ENCODE peak calls at places on chromosomes 2 and 18, in seven cellular contexts. D is OCI-LY7, Z is GM06990, J is fibroblast of lung, S is left ventricle myocardium inferior, O is K562, U is astrocyte. L is an unnamed sample.

GRCh38 chr2:8110716-8111115 is 571.1 kb upstream of the ID2 start:
- DNase-seq in U (no peak), D (no peak), O (no peak), J (no peak), S (no peak), Z (no peak), L (no peak)

GRCh38 chr2:70477473-70477872 is 76.2 kb downstream of the TGFA start:
- DNase-seq in J (no peak), D (no peak), S (no peak), O (no peak), U (no peak), Z (no peak), L (no peak)

GRCh38 chr2:209648714-209649113 is 122.9 kb upstream of the UNC80 start:
- DNase-seq in J (peak; percentile 26), S (no peak), U (peak; percentile 59), O (no peak), Z (no peak), D (no peak), L (peak; percentile 70)

GRCh38 chr2:133680399-133681044 is 112.3 kb upstream of the NCKAP5 start:
- DNase-seq in U (no peak), Z (no peak), J (no peak), O (no peak), S (no peak), D (no peak), L (no peak)

GRCh38 chr2:196291873-196292800 is 120.8 kb upstream of the STK17B start:
- DNase-seq in D (no peak), O (no peak), U (peak; percentile 85), Z (no peak), J (no peak), S (no peak), L (no peak)

GRCh38 chr2:190941571-190941970 is 61.0 kb downstream of the GLS start:
- DNase-seq in J (no peak), U (no peak), S (no peak), D (no peak), Z (no peak), O (no peak), L (no peak)

GRCh38 chr2:132760971-132761370 is 91.0 kb upstream of the LYPD1 start:
- DNase-seq in O (no peak), J (no peak), D (no peak), Z (no peak), U (no peak), S (no peak), L (no peak)

GRCh38 chr2:111239107-111239506 is 118.4 kb downstream of the BCL2L11 start:
- DNase-seq in J (no peak), D (no peak), Z (no peak), U (no peak), S (no peak), O (no peak), L (no peak)

GRCh38 chr2:96495983-96496382 is 9.2 kb downstream of the NEURL3 start:
- DNase-seq in J (no peak), S (no peak), U (no peak), O (no peak), Z (no peak), D (no peak), L (no peak)

GRCh38 chr18:2948038-2948437 is 64.9 kb downstream of the LPIN2 start:
- DNase-seq in Z (no peak), J (peak; percentile 72), U (peak; percentile 33), D (no peak), S (no peak), O (peak; percentile 33), L (no peak)

GRCh38 chr2:217756375-217757107 is 246.3 kb downstream of the TNS1 start:
- DNase-seq in S (peak; percentile 63), U (peak; percentile 32), D (peak; percentile 34), J (peak; percentile 54), Z (peak; percentile 45), O (peak; percentile 73), L (no peak)

GRCh38 chr2:69253893-69254292 is 133.1 kb downstream of the GFPT1 start:
- DNase-seq in O (no peak), Z (no peak), D (no peak), J (peak; percentile 97), U (peak; percentile 99), S (no peak), L (peak; percentile 84)

GRCh38 chr2:230974096-230974913 is 21.6 kb upstream of the SPATA3 start:
- DNase-seq in D (no peak), Z (peak; percentile 83), O (no peak), U (peak; percentile 92), S (no peak), J (peak; percentile 52), L (no peak)

GRCh38 chr2:109242654-109243331 is 113.8 kb downstream of the SH3RF3 start:
- DNase-seq in U (peak; percentile 91), J (peak; percentile 97), D (no peak), Z (no peak), S (peak; percentile 57), O (no peak), L (peak; percentile 74)

GRCh38 chr18:75210274-75211001 is at the start of gene TSHZ1:
- DNase-seq in S (no peak), Z (peak; percentile 72), O (peak; percentile 20), U (peak; percentile 83), J (peak; percentile 92), D (peak; percentile 76), L (peak; percentile 76)

GRCh38 chr2:233857511-233858118 is 3.3 kb upstream of the HJURP start:
- DNase-seq in S (no peak), D (peak; percentile 37), Z (no peak), O (peak; percentile 52), J (no peak), U (no peak), L (no peak)

GRCh38 chr18:3775996-3776395 is 326.0 kb downstream of the TGIF1 start:
- DNase-seq in O (no peak), Z (no peak), U (no peak), S (no peak), D (no peak), J (no peak), L (no peak)

GRCh38 chr2:45748239-45748638 is 96.8 kb downstream of the PRKCE start:
- DNase-seq in O (no peak), S (no peak), U (peak; percentile 13), J (no peak), D (no peak), Z (no peak), L (peak; percentile 95)

GRCh38 chr2:34126279-34126678 is 527.2 kb upstream of the FAM98A start:
- DNase-seq in O (no peak), S (no peak), J (no peak), Z (no peak), U (no peak), D (no peak), L (no peak)

GRCh38 chr2:122105885-122106221 is 350.4 kb downstream of the TSN start:
- DNase-seq in U (peak; percentile 27), S (no peak), D (no peak), O (no peak), J (no peak), Z (no peak), L (no peak)

GRCh38 chr18:69648486-69648885 is 247.8 kb downstream of the DOK6 start:
- DNase-seq in D (no peak), Z (no peak), S (no peak), O (no peak), J (no peak), U (no peak), L (no peak)

GRCh38 chr2:140893685-140894084 is 1237.1 kb downstream of the LRP1B start:
- DNase-seq in J (peak; percentile 89), Z (no peak), O (no peak), S (no peak), D (no peak), U (peak; percentile 63), L (peak; percentile 13)

GRCh38 chr2:202115385-202116060 is 42.5 kb downstream of the KIAA2012 start:
- DNase-seq in U (peak; percentile 73), S (no peak), Z (no peak), D (no peak), J (peak; percentile 82), O (no peak), L (peak; percentile 84)

GRCh38 chr2:174729797-174730529 is 34.3 kb downstream of the CHRNA1 start:
- DNase-seq in U (no peak), S (no peak), J (no peak), D (no peak), Z (no peak), O (no peak), L (no peak)

DNA sequence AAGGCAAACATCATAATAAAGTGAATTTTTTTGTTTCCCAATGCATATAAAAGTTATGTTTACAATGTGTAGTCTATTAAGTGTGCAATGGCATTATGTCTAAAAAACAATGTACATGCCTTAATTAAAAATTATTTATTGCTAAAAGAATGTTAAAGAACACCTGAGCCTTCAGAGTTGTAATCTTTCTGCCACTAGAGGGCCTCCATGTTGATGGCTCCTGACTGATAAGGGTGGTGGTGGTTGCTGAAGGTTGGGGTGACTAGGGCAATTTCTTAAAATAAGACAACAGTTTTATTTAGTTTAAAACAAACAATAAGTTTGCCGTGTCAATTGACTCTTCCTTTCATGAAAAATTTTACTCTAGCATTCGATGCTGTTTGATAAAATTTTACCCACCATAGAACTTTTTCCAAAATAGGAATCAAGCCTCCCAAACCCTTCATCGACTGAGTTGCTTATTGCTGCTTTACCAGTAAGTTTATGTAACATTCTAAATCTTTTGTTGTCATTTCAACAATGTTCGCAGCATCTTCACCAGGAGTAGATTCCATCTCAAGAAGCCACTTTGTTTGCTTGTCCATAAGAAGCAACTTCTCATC is 32.3 kb downstream of the MAP3K2 start:
- DNase-seq in U (no peak), D (peak; percentile 42), S (no peak), O (peak; percentile 45), J (peak; percentile 21), Z (no peak), L (no peak)
- TF ChIP-seq CTCF in U (peak; percentile 56), D (peak; percentile 94), S (peak; percentile 58), O (peak; percentile 78), J (peak; percentile 60), Z (peak; percentile 83), L (peak; percentile 58)

GRCh38 chr2:5690718-5691658 is 1.2 kb upstream of the SOX11 start:
- DNase-seq in U (peak; percentile 57), D (no peak), Z (no peak), O (no peak), J (peak; percentile 63), S (no peak), L (no peak)
- H3K4me3 ChIP-seq in U (peak overlapping the region; percentile 98), D (no peak overlapping the region), Z (no peak overlapping the region), O (no peak overlapping the region), J (peak overlapping the region; percentile 45), S (peak overlapping the region; percentile 63), L (peak overlapping the region; percentile 64)

GRCh38 chr2:47815764-47816163 is 32.8 kb downstream of the MSH6 start:
- DNase-seq in S (no peak), Z (peak; percentile 13), O (no peak), U (no peak), D (peak; percentile 64), J (no peak), L (no peak)
- H3K36me3 ChIP-seq in S (peaks cover 100% of the 10 kb centered on the region), Z (peaks cover 8% of the 10 kb centered on the region), O (peaks cover 93% of the 10 kb centered on the region), U (peaks cover 32% of the 10 kb centered on the region), D (peaks cover 94% of the 10 kb centered on the region), J (no peaks in the 10 kb centered on the region), L (peaks cover 10% of the 10 kb centered on the region)

GRCh38 chr18:47036927-47037605 is 1.6 kb upstream of the ELOA2 start:
- DNase-seq in U (no peak), Z (no peak), D (no peak), J (no peak), O (no peak), S (no peak), L (no peak)

GRCh38 chr18:47040982-47041381 is 5.6 kb upstream of the ELOA2 start:
- DNase-seq in J (no peak), U (no peak), S (no peak), D (no peak), Z (no peak), O (no peak), L (no peak)

GRCh38 chr18:47032945-47033344 is 2.5 kb downstream of the ELOA2 start:
- DNase-seq in D (no peak), U (no peak), J (no peak), Z (no peak), S (no peak), O (no peak), L (no peak)

GRCh38 chr18:47035156-47035671 is at the start of gene ELOA2:
- DNase-seq in D (no peak), J (no peak), S (no peak), Z (no peak), O (no peak), U (no peak), L (no peak)

GRCh38 chr18:47036298-47036874 is 965 bp upstream of the ELOA2 start:
- DNase-seq in S (no peak), J (peak; percentile 42), O (peak; percentile 9), D (peak; percentile 11), U (peak; percentile 4), Z (no peak), L (no peak)
- TF ChIP-seq CTCF in S (peak; percentile 36), J (peak; percentile 60), O (peak; percentile 54), D (peak; percentile 75), U (peak; percentile 41), Z (peak; percentile 67), L (peak; percentile 61)

L was measured in BJ.